ENCODE peak calls at places on chromosomes 4 and X, in six cellular contexts. One of them, this sample, is unnamed.

GRCh38 chrX:66110112-66110511 is 53.9 kb upstream of the HEPH start:
- DNase-seq in neuronal stem cell: no peak
- DNase-seq in IMR-90: peak
- DNase-seq in mesenchymal stem cell: peak
- DNase-seq in H1: no peak
- DNase-seq in trophoblast cell: no peak
- DNase-seq in this sample: peak

GRCh38 chr4:128715616-128716015 is 93.9 kb upstream of the JADE1 start:
- DNase-seq in IMR-90: peak
- DNase-seq in neuronal stem cell: no peak
- DNase-seq in H1: no peak
- DNase-seq in mesenchymal stem cell: peak
- DNase-seq in trophoblast cell: no peak
- DNase-seq in this sample: no peak

GRCh38 chr4:54076673-54077072 is 12.3 kb upstream of the CHIC2 start:
- DNase-seq in trophoblast cell: no peak
- DNase-seq in neuronal stem cell: no peak
- DNase-seq in mesenchymal stem cell: no peak
- DNase-seq in IMR-90: peak
- DNase-seq in H1: no peak
- DNase-seq in this sample: no peak

GRCh38 chr4:119536572-119537528 is 91.8 kb downstream of the PDE5A start:
- DNase-seq in neuronal stem cell: no peak
- DNase-seq in IMR-90: peak
- DNase-seq in mesenchymal stem cell: peak
- DNase-seq in H1: no peak
- DNase-seq in trophoblast cell: no peak
- DNase-seq in this sample: no peak

GRCh38 chr4:17583944-17584343 is 6.9 kb downstream of the LAP3 start:
- DNase-seq in mesenchymal stem cell: no peak
- DNase-seq in H1: no peak
- DNase-seq in IMR-90: no peak
- DNase-seq in trophoblast cell: no peak
- DNase-seq in neuronal stem cell: no peak
- DNase-seq in this sample: no peak

GRCh38 chr4:147793973-147794690 is 62.2 kb downstream of the ARHGAP10 start:
- DNase-seq in trophoblast cell: no peak
- DNase-seq in IMR-90: no peak
- DNase-seq in H1: no peak
- DNase-seq in mesenchymal stem cell: peak
- DNase-seq in neuronal stem cell: no peak
- DNase-seq in this sample: no peak

GRCh38 chrX:118216488-118216887 is 99.9 kb upstream of the KLHL13 start:
- DNase-seq in IMR-90: no peak
- DNase-seq in H1: no peak
- DNase-seq in neuronal stem cell: no peak
- DNase-seq in trophoblast cell: no peak
- DNase-seq in mesenchymal stem cell: no peak
- DNase-seq in this sample: no peak

GRCh38 chr4:177275999-177276398 is 33.7 kb upstream of the NEIL3 start:
- DNase-seq in H1: no peak
- DNase-seq in neuronal stem cell: no peak
- DNase-seq in IMR-90: no peak
- DNase-seq in mesenchymal stem cell: no peak
- DNase-seq in trophoblast cell: no peak
- DNase-seq in this sample: no peak

GRCh38 chrX:2595258-2595657 is 94.5 kb upstream of the DHRSX start:
- DNase-seq in H1: no peak
- DNase-seq in trophoblast cell: no peak
- DNase-seq in IMR-90: peak
- DNase-seq in neuronal stem cell: no peak
- DNase-seq in mesenchymal stem cell: no peak
- DNase-seq in this sample: no peak

GRCh38 chrX:37813570-37813969 is 33.7 kb downstream of the CYBB start:
- DNase-seq in neuronal stem cell: no peak
- DNase-seq in trophoblast cell: peak
- DNase-seq in IMR-90: no peak
- DNase-seq in H1: no peak
- DNase-seq in mesenchymal stem cell: no peak
- DNase-seq in this sample: no peak

GRCh38 chrX:110665223-110665622 is 130.4 kb downstream of the CHRDL1 start:
- DNase-seq in neuronal stem cell: no peak
- DNase-seq in mesenchymal stem cell: no peak
- DNase-seq in trophoblast cell: no peak
- DNase-seq in H1: no peak
- DNase-seq in IMR-90: no peak
- DNase-seq in this sample: no peak

GRCh38 chrX:110665636-110666035 is 130.0 kb downstream of the CHRDL1 start:
- DNase-seq in trophoblast cell: no peak
- DNase-seq in mesenchymal stem cell: peak
- DNase-seq in neuronal stem cell: no peak
- DNase-seq in IMR-90: peak
- DNase-seq in H1: peak
- DNase-seq in this sample: peak

GRCh38 chrX:110669572-110669971 is 126.0 kb downstream of the CHRDL1 start:
- DNase-seq in mesenchymal stem cell: no peak
- DNase-seq in trophoblast cell: no peak
- DNase-seq in H1: no peak
- DNase-seq in IMR-90: no peak
- DNase-seq in neuronal stem cell: no peak
- DNase-seq in this sample: no peak

GRCh38 chrX:110671068-110671803 is 124.4 kb downstream of the CHRDL1 start:
- DNase-seq in H1: no peak
- DNase-seq in mesenchymal stem cell: no peak
- DNase-seq in trophoblast cell: no peak
- DNase-seq in neuronal stem cell: no peak
- DNase-seq in IMR-90: no peak
- DNase-seq in this sample: no peak

DNA sequence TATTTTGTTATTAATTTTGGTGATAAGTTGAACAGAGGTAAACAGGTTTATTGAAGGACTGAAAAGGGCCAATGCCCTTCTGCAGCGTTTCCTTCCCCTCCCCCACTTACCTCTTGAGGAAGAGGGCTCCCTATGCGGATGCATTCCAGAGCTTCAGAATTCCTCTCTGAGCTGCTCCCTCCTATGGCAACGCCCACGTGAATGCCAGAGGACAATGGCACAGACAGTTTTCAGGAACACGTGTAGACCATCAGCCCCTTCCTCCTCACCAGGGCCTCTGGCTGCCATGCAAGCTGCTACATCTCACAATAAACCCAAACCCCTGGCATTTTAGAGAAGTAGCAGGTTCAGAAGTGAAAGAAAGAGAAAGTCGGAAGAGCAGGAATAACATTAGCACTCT is 127.9 kb downstream of the CHRDL1 start:
- DNase-seq in IMR-90: no peak
- DNase-seq in mesenchymal stem cell: no peak
- DNase-seq in neuronal stem cell: peak
- DNase-seq in H1: peak
- DNase-seq in trophoblast cell: no peak
- DNase-seq in this sample: peak
- H4K91ac ChIP-seq in IMR-90: no peak
- H4K91ac ChIP-seq in mesenchymal stem cell: no peak
- H4K91ac ChIP-seq in neuronal stem cell: no peak
- H4K91ac ChIP-seq in H1: peak
- H4K91ac ChIP-seq in trophoblast cell: no peak
- H4K91ac ChIP-seq in this sample: no peak

GRCh38 chrX:42248226-42248625 is 324.9 kb upstream of the CASK start:
- DNase-seq in mesenchymal stem cell: no peak
- DNase-seq in neuronal stem cell: no peak
- DNase-seq in trophoblast cell: peak
- DNase-seq in IMR-90: no peak
- DNase-seq in H1: no peak
- DNase-seq in this sample: no peak

GRCh38 chrX:42241421-42241820 is 318.1 kb upstream of the CASK start:
- DNase-seq in H1: no peak
- DNase-seq in trophoblast cell: no peak
- DNase-seq in mesenchymal stem cell: peak
- DNase-seq in IMR-90: no peak
- DNase-seq in neuronal stem cell: no peak
- DNase-seq in this sample: peak

GRCh38 chrX:42247241-42247640 is 323.9 kb upstream of the CASK start:
- DNase-seq in H1: no peak
- DNase-seq in mesenchymal stem cell: no peak
- DNase-seq in trophoblast cell: no peak
- DNase-seq in neuronal stem cell: no peak
- DNase-seq in IMR-90: peak
- DNase-seq in this sample: no peak

GRCh38 chrX:42242044-42242443 is 318.7 kb upstream of the CASK start:
- DNase-seq in mesenchymal stem cell: no peak
- DNase-seq in H1: no peak
- DNase-seq in neuronal stem cell: no peak
- DNase-seq in IMR-90: no peak
- DNase-seq in trophoblast cell: no peak
- DNase-seq in this sample: no peak

DNA sequence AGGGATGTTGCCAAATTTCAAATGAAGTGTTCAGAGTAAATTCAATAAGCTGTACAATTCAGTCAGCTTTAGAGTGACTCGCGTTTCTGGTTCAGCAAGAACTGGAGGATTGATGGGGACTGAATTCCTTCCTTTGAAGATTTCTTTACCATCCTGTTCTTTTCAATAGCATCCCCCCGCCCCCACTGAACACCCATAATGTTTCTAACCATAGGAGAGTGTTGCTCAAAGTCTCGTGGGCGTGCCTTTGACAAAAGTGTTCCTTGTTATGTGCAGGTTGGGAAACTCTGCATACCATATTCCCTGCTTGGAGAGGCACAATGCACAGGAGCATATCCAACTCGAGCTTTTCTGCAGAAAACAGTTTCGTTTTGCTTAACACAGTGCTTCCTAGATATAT is 323.5 kb upstream of the CASK start:
- DNase-seq in mesenchymal stem cell: no peak
- DNase-seq in neuronal stem cell: no peak
- DNase-seq in IMR-90: no peak
- DNase-seq in H1: no peak
- DNase-seq in trophoblast cell: peak
- DNase-seq in this sample: no peak
- H4K91ac ChIP-seq in mesenchymal stem cell: no peak
- H4K91ac ChIP-seq in neuronal stem cell: no peak
- H4K91ac ChIP-seq in IMR-90: no peak
- H4K91ac ChIP-seq in H1: no peak
- H4K91ac ChIP-seq in trophoblast cell: no peak
- H4K91ac ChIP-seq in this sample: no peak

DNA sequence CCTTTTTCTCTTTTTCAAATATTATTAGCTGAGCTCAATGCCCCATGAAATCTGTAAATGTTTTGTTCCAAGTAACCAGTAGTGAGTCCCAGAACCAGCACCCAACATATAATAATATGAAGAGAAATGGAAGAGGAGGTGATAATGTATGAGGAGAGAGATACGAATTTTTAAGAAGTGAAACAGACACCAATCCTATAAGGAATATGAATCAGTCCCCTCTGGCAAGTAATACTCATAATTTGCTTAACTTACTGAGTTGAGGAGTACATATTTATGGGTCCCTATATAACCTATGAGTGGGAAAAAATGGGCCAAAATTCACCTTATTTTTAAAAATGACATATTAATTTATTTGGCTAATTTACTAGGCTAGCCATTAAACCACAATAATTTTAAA is 8.4 kb upstream of the CBR4 start:
- DNase-seq in trophoblast cell: no peak
- DNase-seq in IMR-90: no peak
- DNase-seq in mesenchymal stem cell: no peak
- DNase-seq in neuronal stem cell: no peak
- DNase-seq in H1: no peak
- DNase-seq in this sample: no peak
- H4K91ac ChIP-seq in trophoblast cell: no peak
- H4K91ac ChIP-seq in IMR-90: no peak
- H4K91ac ChIP-seq in mesenchymal stem cell: no peak
- H4K91ac ChIP-seq in neuronal stem cell: no peak
- H4K91ac ChIP-seq in H1: no peak
- H4K91ac ChIP-seq in this sample: no peak

GRCh38 chr4:95956094-95956493 is 116.2 kb downstream of the PDHA2 start:
- DNase-seq in neuronal stem cell: no peak
- DNase-seq in trophoblast cell: no peak
- DNase-seq in H1: no peak
- DNase-seq in IMR-90: no peak
- DNase-seq in mesenchymal stem cell: no peak
- DNase-seq in this sample: no peak
- H4K91ac ChIP-seq in neuronal stem cell: no peak
- H4K91ac ChIP-seq in trophoblast cell: no peak
- H4K91ac ChIP-seq in H1: no peak
- H4K91ac ChIP-seq in IMR-90: no peak
- H4K91ac ChIP-seq in mesenchymal stem cell: no peak
- H4K91ac ChIP-seq in this sample: no peak

DNA sequence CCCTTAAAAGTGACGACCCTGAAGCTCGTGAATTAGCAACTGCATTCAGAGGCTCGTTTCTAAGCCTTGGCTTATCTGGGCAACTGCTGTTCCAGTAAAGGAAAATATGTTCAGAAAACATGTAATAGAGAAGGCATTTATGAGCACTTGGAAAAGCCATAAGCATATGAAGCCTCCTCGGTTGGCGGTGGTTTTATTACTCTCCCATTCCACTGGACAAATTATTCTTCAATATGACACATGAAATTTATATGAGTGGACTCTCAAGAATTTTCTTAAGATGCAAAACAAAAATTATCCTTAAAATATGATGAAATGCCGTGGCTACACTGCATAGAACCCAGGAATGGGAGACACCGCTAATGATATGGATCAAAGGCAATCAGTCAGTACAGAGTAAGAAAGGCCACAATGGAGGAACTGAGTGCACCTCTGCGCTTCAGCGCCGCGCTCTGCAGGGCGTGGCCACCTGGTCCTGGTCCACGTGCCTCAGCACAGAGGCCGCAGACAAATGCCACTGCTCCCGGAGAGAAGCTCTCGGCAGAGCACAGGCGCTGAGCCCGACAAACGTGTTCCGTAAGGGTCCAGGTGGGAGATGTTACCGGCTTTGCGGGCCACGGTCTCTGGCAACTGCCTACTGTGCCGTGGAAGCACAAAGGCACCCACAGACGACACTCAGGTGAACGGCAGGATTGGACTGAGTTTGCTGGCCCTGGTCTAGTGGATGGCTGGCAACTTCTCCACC is 69.1 kb downstream of the ACOX3 start:
- DNase-seq in IMR-90: no peak
- DNase-seq in mesenchymal stem cell: no peak
- DNase-seq in neuronal stem cell: no peak
- DNase-seq in H1: no peak
- DNase-seq in trophoblast cell: no peak
- DNase-seq in this sample: no peak
- H4K91ac ChIP-seq in IMR-90: no peak
- H4K91ac ChIP-seq in mesenchymal stem cell: peak
- H4K91ac ChIP-seq in neuronal stem cell: no peak
- H4K91ac ChIP-seq in H1: no peak
- H4K91ac ChIP-seq in trophoblast cell: no peak
- H4K91ac ChIP-seq in this sample: no peak

DNA sequence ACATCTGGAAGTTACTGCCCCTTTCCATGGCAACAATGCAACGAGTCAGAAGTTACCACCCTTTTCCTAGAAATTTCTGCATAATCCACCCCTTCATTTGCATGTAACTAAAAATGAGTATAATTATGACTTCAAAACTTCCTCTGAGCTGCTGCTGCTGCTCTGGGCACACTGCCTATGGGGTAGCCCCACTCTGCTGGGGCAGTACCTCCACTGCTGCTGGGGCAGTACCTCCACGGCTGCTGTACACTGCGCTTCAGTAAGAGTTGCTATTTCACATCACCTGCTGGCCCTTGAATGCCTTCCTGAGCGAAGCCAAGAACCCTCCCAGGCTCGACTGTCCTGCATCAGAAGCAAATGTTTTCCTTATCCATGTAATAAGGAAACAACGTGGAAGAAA is 2222.4 kb upstream of the AGA start:
- DNase-seq in H1: no peak
- DNase-seq in trophoblast cell: no peak
- DNase-seq in mesenchymal stem cell: no peak
- DNase-seq in IMR-90: no peak
- DNase-seq in neuronal stem cell: no peak
- DNase-seq in this sample: no peak
- H4K91ac ChIP-seq in H1: no peak
- H4K91ac ChIP-seq in trophoblast cell: no peak
- H4K91ac ChIP-seq in mesenchymal stem cell: no peak
- H4K91ac ChIP-seq in IMR-90: no peak
- H4K91ac ChIP-seq in neuronal stem cell: no peak
- H4K91ac ChIP-seq in this sample: no peak